ENCODE peak calls at places on chromosomes 16 and 17, in nine cellular contexts. R, N, Q, P, T, L, B, S and E are unnamed samples.

GRCh38 chr16:12229759-12230594 is 253.4 kb downstream of the SNX29 start:
- DNase-seq in S (no peak), L (no peak), Q (no peak), P (no peak), N (no peak), R (no peak), B (no peak), T (no peak), E (no peak)

GRCh38 chr17:27560668-27561067 is 70.3 kb upstream of the LGALS9 start:
- DNase-seq in S (no peak), L (no peak), N (no peak), B (no peak), Q (peak), T (no peak), P (no peak), R (peak), E (no peak)

GRCh38 chr17:74827800-74828199 is 31.9 kb downstream of the GRIN2C start:
- DNase-seq in P (no peak), T (no peak), L (no peak), Q (no peak), R (no peak), N (no peak), S (no peak), B (no peak), E (no peak)

GRCh38 chr17:65455972-65456343 is 105.5 kb downstream of the AXIN2 start:
- DNase-seq in Q (peak), L (no peak), N (no peak), P (peak), B (peak), T (no peak), S (no peak), R (no peak), E (no peak)

GRCh38 chr16:85998868-85999729 is 100.1 kb downstream of the IRF8 start:
- DNase-seq in Q (no peak), P (no peak), B (no peak), L (no peak), S (no peak), T (no peak), R (no peak), N (no peak), E (no peak)

GRCh38 chr17:251531-251930 is 70.1 kb upstream of the DOC2B start:
- DNase-seq in B (no peak), N (peak), Q (no peak), P (no peak), T (peak), S (no peak), L (no peak), R (peak), E (no peak)

GRCh38 chr17:8118769-8119574 is 658 bp upstream of the ALOXE3 start:
- DNase-seq in B (peak), S (peak), N (peak), R (peak), T (peak), P (peak), L (peak), Q (peak), E (peak)

GRCh38 chr17:11935734-11936406 is 61.4 kb downstream of the ZNF18 start:
- DNase-seq in Q (peak), B (peak), R (no peak), N (no peak), L (peak), S (no peak), P (peak), T (peak), E (peak)

GRCh38 chr17:65328567-65328966 is 191.4 kb downstream of the RGS9 start:
- DNase-seq in N (no peak), R (no peak), L (no peak), P (no peak), Q (peak), T (no peak), S (no peak), B (no peak), E (no peak)

GRCh38 chr17:36837193-36837592 is 100.1 kb upstream of the LHX1 start:
- DNase-seq in R (no peak), Q (no peak), B (no peak), N (no peak), T (no peak), S (no peak), L (no peak), P (no peak), E (no peak)

GRCh38 chr17:78725448-78726021 is 56.5 kb downstream of the CYTH1 start:
- DNase-seq in P (no peak), N (no peak), L (no peak), S (peak), Q (no peak), B (no peak), R (no peak), T (no peak), E (no peak)

GRCh38 chr17:58331815-58332719 is 3.5 kb upstream of the TSPOAP1 start:
- DNase-seq in L (no peak), T (peak), Q (peak), B (peak), R (peak), S (peak), N (peak), P (no peak), E (peak)

GRCh38 chr16:84361546-84361945 is 6.8 kb upstream of the ATP2C2 start:
- DNase-seq in B (no peak), S (no peak), L (no peak), R (no peak), N (no peak), Q (no peak), T (no peak), P (no peak), E (no peak)

GRCh38 chr16:66131156-66131807 is 235.2 kb upstream of the CDH5 start:
- DNase-seq in S (no peak), P (no peak), R (no peak), Q (no peak), N (no peak), B (no peak), T (no peak), L (no peak), E (no peak)

GRCh38 chr17:13030459-13031305 is 12.9 kb upstream of the ELAC2 start:
- DNase-seq in R (peak), N (no peak), P (peak), Q (peak), T (no peak), S (peak), L (no peak), B (peak), E (peak)

GRCh38 chr17:3913531-3914318 is 2.5 kb downstream of the P2RX1 start:
- DNase-seq in L (peak), B (peak), S (peak), T (peak), P (peak), N (peak), Q (peak), R (peak), E (peak)

GRCh38 chr17:22462461-22462860 is 770.1 kb downstream of the KCNJ18 start:
- DNase-seq in Q (no peak), N (no peak), B (no peak), T (no peak), R (no peak), L (no peak), P (no peak), S (no peak), E (no peak)

GRCh38 chr16:4839942-4840341 is 7.1 kb downstream of the GLYR1 start:
- DNase-seq in B (no peak), T (no peak), L (no peak), P (no peak), S (no peak), Q (no peak), N (no peak), R (peak), E (no peak)

GRCh38 chr17:78891406-78892061 is 11.5 kb downstream of the CEP295NL start:
- DNase-seq in S (no peak), R (no peak), Q (no peak), P (no peak), T (no peak), B (no peak), L (no peak), N (no peak), E (no peak)

GRCh38 chr17:15262291-15263205 is 2.6 kb downstream of the PMP22 start:
- DNase-seq in B (peak), Q (peak), S (no peak), R (peak), T (peak), N (peak), L (peak), P (peak), E (peak)

GRCh38 chr16:83971165-83972130 is 3.4 kb downstream of the NECAB2 start:
- DNase-seq in L (no peak), S (no peak), Q (no peak), P (no peak), R (no peak), T (peak), B (no peak), N (no peak), E (no peak)

GRCh38 chr17:68906638-68907037 is 48.6 kb downstream of the ABCA8 start:
- DNase-seq in N (no peak), B (no peak), Q (no peak), P (no peak), L (no peak), R (no peak), T (no peak), S (no peak), E (no peak)

GRCh38 chr16:79092846-79093245 is 507.7 kb downstream of the MAF start:
- DNase-seq in R (no peak), L (no peak), N (no peak), B (no peak), S (no peak), P (no peak), T (no peak), Q (no peak), E (no peak)

DNA sequence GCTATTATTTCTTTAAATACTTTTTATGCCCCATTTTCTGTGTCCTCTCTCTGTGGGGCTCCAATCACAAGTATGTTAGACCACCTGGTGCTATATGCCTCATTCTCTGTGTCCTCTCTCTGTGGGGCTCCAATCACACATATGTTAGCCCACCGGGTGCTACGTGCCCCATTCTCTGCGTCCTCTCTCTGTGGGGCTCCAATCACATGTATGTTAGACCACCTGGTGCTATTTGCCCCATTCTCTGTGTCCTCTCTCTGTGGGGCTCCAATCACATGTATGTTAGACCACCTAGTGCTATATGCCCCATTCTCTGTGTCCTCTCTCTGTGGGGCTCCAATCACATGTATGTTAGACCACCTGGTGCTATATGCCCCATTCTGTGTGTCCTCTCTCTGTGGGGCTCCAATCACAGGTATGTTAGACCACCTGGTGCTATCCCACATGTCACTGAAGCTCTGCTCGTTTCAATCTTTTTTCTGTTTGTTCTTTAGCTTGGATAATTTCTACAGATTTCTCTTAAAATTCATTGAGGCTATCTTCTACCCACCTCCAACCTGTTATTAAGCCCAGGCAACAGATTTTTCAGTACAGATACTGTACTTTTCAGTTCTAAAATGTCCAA is 28.2 kb downstream of the LMF1 start:
- DNase-seq in R (no peak), L (no peak), Q (no peak), S (no peak), P (no peak), B (no peak), N (no peak), T (no peak), E (no peak)
- TF ChIP-seq CTCF in R (no peak), L (no peak), Q (no peak), S (no peak), P (no peak), B (no peak), N (no peak), T (no peak), E (no peak)

DNA sequence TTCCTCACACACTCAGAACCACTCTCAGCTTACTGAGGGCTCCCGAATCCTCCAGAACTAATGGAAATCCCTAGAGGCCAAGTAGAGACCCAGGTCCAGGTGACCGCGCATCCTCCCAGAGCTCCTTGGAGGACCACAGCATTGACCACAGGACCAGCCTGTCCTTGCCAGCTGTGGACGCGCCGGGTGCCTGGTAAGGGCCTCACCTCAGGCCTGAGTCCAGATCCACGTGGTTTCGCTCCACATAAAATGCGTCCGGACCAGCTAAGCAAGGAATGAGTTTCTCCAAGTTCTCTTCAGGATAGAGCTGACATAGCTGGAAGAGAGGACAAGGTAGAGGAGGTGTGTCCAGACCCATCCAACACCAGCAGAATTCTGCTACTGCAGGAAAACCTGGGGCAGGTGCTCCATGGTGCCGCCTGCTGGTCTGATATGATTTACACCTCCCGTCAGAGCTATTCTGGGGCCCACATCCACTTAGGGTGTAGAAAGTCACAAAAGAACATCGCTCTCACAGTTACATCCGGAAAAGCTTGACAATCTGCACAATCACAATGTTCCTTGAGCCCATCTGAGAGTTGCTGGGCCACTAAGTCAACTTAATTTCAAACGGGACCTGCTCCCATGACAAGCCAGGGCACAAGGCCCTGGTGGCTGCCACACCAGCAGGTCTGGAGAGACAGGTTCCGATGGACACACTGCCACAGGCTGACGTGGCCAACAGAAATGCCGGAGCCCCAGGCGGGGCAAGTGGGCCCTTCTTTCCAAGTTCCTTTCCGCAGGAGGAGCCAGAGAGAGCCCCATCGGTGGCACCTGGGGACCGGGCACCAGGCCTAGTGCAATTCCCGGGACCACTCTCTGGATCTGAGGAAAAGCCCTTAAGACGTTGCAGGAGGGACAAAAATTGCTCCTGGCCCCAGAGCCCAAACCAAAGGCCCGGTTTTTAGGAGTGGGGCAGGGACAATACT is 28.5 kb downstream of the MAP1LC3B start:
- DNase-seq in R (no peak), B (no peak), N (no peak), Q (no peak), T (no peak), L (no peak), P (no peak), S (no peak), E (no peak)
- TF ChIP-seq CTCF in R (no peak), B (no peak), N (no peak), Q (no peak), T (no peak), L (no peak), P (peak), S (peak), E (no peak)

GRCh38 chr16:82631701-82632685 is 5.2 kb downstream of the CDH13 start:
- DNase-seq in Q (no peak), R (no peak), B (no peak), P (no peak), S (no peak), N (no peak), L (no peak), T (no peak), E (no peak)

GRCh38 chr16:82628741-82629140 is 2.0 kb downstream of the CDH13 start:
- DNase-seq in R (no peak), S (no peak), Q (no peak), L (no peak), B (no peak), T (no peak), N (no peak), P (no peak), E (no peak)

GRCh38 chr16:82630219-82630618 is 3.5 kb downstream of the CDH13 start:
- DNase-seq in B (no peak), L (no peak), N (no peak), P (no peak), R (no peak), T (no peak), Q (no peak), S (no peak), E (no peak)

GRCh38 chr16:82629441-82630027 is 2.8 kb downstream of the CDH13 start:
- DNase-seq in P (no peak), Q (no peak), N (no peak), L (no peak), B (no peak), T (no peak), R (no peak), S (no peak), E (no peak)

GRCh38 chr16:82630688-82631087 is 3.9 kb downstream of the CDH13 start:
- DNase-seq in P (no peak), L (no peak), T (no peak), B (no peak), R (no peak), S (no peak), N (no peak), Q (no peak), E (no peak)
- TF ChIP-seq CTCF in P (no peak), L (no peak), T (peak), B (peak), R (no peak), S (no peak), N (peak), Q (no peak), E (no peak)

DNA sequence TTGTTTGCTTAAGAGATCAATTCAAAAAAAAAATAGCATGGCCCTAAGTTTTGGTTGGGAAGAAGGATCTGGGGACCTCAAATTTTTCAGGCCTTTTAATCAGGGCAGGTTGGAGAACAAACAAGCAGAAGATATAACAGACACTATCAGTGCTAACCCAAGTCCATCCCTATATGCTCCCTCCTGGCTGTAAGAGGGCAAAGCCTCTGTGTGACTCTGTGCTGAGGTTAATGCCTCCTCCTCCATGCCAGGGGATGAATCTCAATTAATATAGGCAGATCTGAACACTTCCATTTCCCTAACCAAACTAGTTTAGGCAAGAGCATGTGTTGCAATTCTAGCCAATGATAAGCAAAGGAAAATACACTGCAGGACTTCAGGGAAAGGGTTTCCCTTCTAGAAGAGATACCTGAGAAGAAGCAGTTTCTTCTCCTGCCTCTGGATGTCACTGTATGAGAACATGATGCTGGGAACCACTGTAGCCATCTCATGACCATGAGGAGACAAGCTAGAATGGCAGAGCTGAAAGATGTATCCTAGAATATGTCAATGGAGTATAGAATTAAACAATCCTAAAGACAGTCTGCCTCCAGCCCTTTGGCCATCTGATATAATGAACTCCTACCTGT is 76.0 kb downstream of the CHD9NB start:
- DNase-seq in Q (peak), S (peak), T (no peak), N (no peak), P (no peak), B (peak), L (no peak), R (no peak), E (no peak)
- TF ChIP-seq CTCF in Q (peak), S (peak), T (peak), N (peak), P (no peak), B (peak), L (no peak), R (no peak), E (no peak)

GRCh38 chr17:81885869-81886548 is 5.4 kb downstream of the ALYREF start:
- DNase-seq in S (no peak), L (no peak), R (no peak), Q (no peak), N (peak), B (no peak), T (no peak), P (no peak), E (no peak)

GRCh38 chr17:81884968-81885367 is 6.4 kb downstream of the ALYREF start:
- DNase-seq in P (no peak), N (no peak), R (no peak), B (no peak), L (no peak), Q (no peak), S (no peak), T (no peak), E (no peak)

GRCh38 chr17:81888105-81888987 is 3.0 kb downstream of the ALYREF start:
- DNase-seq in B (no peak), S (no peak), L (peak), R (no peak), P (no peak), Q (no peak), N (no peak), T (no peak), E (no peak)

GRCh38 chr17:81885454-81885853 is 5.9 kb downstream of the ALYREF start:
- DNase-seq in Q (no peak), L (no peak), S (no peak), B (no peak), R (no peak), T (no peak), P (no peak), N (no peak), E (no peak)

GRCh38 chr17:81884520-81884919 is 6.9 kb downstream of the ALYREF start:
- DNase-seq in R (no peak), N (no peak), T (no peak), B (peak), S (no peak), L (no peak), P (no peak), Q (no peak), E (no peak)
- TF ChIP-seq CTCF in R (no peak), N (no peak), T (no peak), B (no peak), S (no peak), L (no peak), P (no peak), Q (no peak), E (no peak)

GRCh38 chr16:57299719-57300386 is 15.4 kb upstream of the PLLP start:
- DNase-seq in Q (peak), N (peak), P (peak), S (peak), L (peak), T (peak), R (peak), B (peak), E (peak)
- TF ChIP-seq CTCF in Q (no peak), N (peak), P (peak), S (no peak), L (no peak), T (peak), R (peak), B (no peak), E (peak)

DNA sequence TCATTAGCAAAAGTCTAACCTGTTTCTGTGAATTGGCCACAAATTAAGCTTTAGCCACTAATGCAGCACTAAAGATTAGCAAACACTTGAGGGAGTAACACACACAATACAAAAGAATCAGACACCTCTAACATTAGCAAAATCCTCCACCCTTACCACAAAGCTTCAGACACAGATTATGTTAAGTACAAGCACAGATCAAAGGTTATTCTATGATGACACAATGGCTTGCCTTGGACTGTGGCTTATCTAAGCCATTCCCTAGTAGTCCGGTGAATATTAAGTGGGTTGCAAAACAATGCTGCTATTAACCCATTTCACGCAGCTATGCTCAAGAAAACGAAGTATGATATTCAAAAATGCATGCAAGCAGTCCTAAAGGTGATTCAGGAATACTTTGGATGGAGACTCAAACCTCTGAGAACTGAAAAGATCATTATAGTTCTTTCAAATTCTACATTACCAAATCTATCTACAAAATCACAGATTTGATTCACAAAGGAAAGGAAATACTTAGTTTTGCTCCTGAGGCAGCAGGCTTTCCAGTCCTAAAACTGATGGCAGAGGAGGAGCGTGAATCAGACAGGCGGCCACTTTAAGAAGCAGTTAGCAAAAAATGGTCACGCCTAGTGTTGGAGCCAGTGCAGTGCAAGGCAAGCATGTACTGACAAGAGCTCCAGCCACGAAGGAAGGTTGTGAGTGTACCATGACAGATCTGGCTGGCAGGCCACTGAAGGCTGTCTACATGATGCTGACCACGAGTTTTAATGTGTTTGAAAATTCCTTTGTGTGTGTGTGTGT is 67.2 kb downstream of the PARN start:
- DNase-seq in T (no peak), R (peak), P (no peak), Q (peak), B (peak), S (no peak), L (no peak), N (no peak), E (no peak)
- TF ChIP-seq CTCF in T (peak), R (no peak), P (no peak), Q (no peak), B (peak), S (no peak), L (no peak), N (peak), E (no peak)

GRCh38 chr17:43324205-43324893 is 74.4 kb upstream of the ARL4D start:
- DNase-seq in P (peak), N (no peak), B (no peak), Q (no peak), T (no peak), L (no peak), R (no peak), S (no peak), E (peak)
- TF ChIP-seq CTCF in P (peak), N (peak), B (peak), Q (no peak), T (peak), L (no peak), R (no peak), S (no peak), E (no peak)